ENCODE peak calls at places on chromosomes 3 and 15, in five cellular contexts. One of them, this sample, is unnamed.

GRCh38 chr3:45819543-45819942 is 22.4 kb downstream of the LZTFL1 start:
- DNase-seq in H1: no peak
- DNase-seq in GM12878: no peak
- DNase-seq in HepG2: no peak
- DNase-seq in K562: no peak
- DNase-seq in this sample: no peak

GRCh38 chr3:100697723-100698285 is 11.5 kb upstream of the TFG start:
- DNase-seq in H1: no peak
- DNase-seq in GM12878: no peak
- DNase-seq in HepG2: no peak
- DNase-seq in K562: no peak
- DNase-seq in this sample: no peak

GRCh38 chr3:5021571-5022092 is 42.4 kb downstream of the BHLHE40 start:
- DNase-seq in H1: no peak
- DNase-seq in GM12878: no peak
- DNase-seq in HepG2: peak; percentile 25
- DNase-seq in K562: no peak
- DNase-seq in this sample: peak; percentile 80

GRCh38 chr15:69160141-69160975 is at the start of gene GLCE:
- DNase-seq in H1: peak; percentile 98
- DNase-seq in GM12878: peak; percentile 86
- DNase-seq in HepG2: peak; percentile 90
- DNase-seq in K562: peak; percentile 99
- DNase-seq in this sample: peak; percentile 96

GRCh38 chr3:50337175-50337861 is 3.3 kb downstream of the RASSF1 start:
- DNase-seq in H1: peak; percentile 99
- DNase-seq in GM12878: peak; percentile 96
- DNase-seq in HepG2: peak; percentile 98
- DNase-seq in K562: peak; percentile 92
- DNase-seq in this sample: peak; percentile 97

GRCh38 chr3:149473314-149473990 is 1.0 kb upstream of the TM4SF4 start:
- DNase-seq in H1: no peak
- DNase-seq in GM12878: no peak
- DNase-seq in HepG2: no peak
- DNase-seq in K562: no peak
- DNase-seq in this sample: peak; percentile 19

GRCh38 chr3:126431103-126431534 is 36.4 kb downstream of the CFAP100 start:
- DNase-seq in H1: no peak
- DNase-seq in GM12878: peak; percentile 59
- DNase-seq in HepG2: no peak
- DNase-seq in K562: no peak
- DNase-seq in this sample: no peak

GRCh38 chr3:73512095-73512494 is 112.6 kb downstream of the PDZRN3 start:
- DNase-seq in H1: no peak
- DNase-seq in GM12878: no peak
- DNase-seq in HepG2: no peak
- DNase-seq in K562: no peak
- DNase-seq in this sample: no peak

GRCh38 chr3:194536883-194537637 is 50.3 kb upstream of the ATP13A3 start:
- DNase-seq in H1: no peak
- DNase-seq in GM12878: no peak
- DNase-seq in HepG2: peak; percentile 70
- DNase-seq in K562: no peak
- DNase-seq in this sample: no peak

GRCh38 chr3:108159128-108159527 is 63.1 kb downstream of the IFT57 start:
- DNase-seq in H1: no peak
- DNase-seq in GM12878: no peak
- DNase-seq in HepG2: no peak
- DNase-seq in K562: no peak
- DNase-seq in this sample: no peak

GRCh38 chr15:68415501-68416157 is 16.3 kb downstream of the ITGA11 start:
- DNase-seq in H1: peak; percentile 32
- DNase-seq in GM12878: no peak
- DNase-seq in HepG2: no peak
- DNase-seq in K562: peak; percentile 51
- DNase-seq in this sample: no peak

GRCh38 chr3:146517684-146518435 is 26.5 kb downstream of the PLSCR1 start:
- DNase-seq in H1: no peak
- DNase-seq in GM12878: no peak
- DNase-seq in HepG2: no peak
- DNase-seq in K562: no peak
- DNase-seq in this sample: no peak

GRCh38 chr3:152046280-152046679 is 172.8 kb downstream of the SUCNR1 start:
- DNase-seq in H1: no peak
- DNase-seq in GM12878: no peak
- DNase-seq in HepG2: no peak
- DNase-seq in K562: no peak
- DNase-seq in this sample: no peak

GRCh38 chr15:34644061-34644460 is 60.6 kb upstream of the GOLGA8B start:
- DNase-seq in H1: no peak
- DNase-seq in GM12878: no peak
- DNase-seq in HepG2: no peak
- DNase-seq in K562: no peak
- DNase-seq in this sample: no peak

GRCh38 chr3:106827515-106828213 is 549.6 kb upstream of the CCDC54 start:
- DNase-seq in H1: no peak
- DNase-seq in GM12878: no peak
- DNase-seq in HepG2: no peak
- DNase-seq in K562: no peak
- DNase-seq in this sample: no peak

GRCh38 chr15:69021895-69022294 is 7.4 kb downstream of the NOX5 start:
- DNase-seq in H1: no peak
- DNase-seq in GM12878: no peak
- DNase-seq in HepG2: no peak
- DNase-seq in K562: no peak
- DNase-seq in this sample: no peak

GRCh38 chr15:93001156-93001555 is 87.9 kb downstream of the RGMA start:
- DNase-seq in H1: no peak
- DNase-seq in GM12878: no peak
- DNase-seq in HepG2: no peak
- DNase-seq in K562: no peak
- DNase-seq in this sample: no peak

GRCh38 chr15:93001881-93002280 is 87.1 kb downstream of the RGMA start:
- DNase-seq in H1: no peak
- DNase-seq in GM12878: no peak
- DNase-seq in HepG2: no peak
- DNase-seq in K562: no peak
- DNase-seq in this sample: no peak

GRCh38 chr15:93007994-93008393 is 81.0 kb downstream of the RGMA start:
- DNase-seq in H1: no peak
- DNase-seq in GM12878: no peak
- DNase-seq in HepG2: no peak
- DNase-seq in K562: no peak
- DNase-seq in this sample: no peak

DNA sequence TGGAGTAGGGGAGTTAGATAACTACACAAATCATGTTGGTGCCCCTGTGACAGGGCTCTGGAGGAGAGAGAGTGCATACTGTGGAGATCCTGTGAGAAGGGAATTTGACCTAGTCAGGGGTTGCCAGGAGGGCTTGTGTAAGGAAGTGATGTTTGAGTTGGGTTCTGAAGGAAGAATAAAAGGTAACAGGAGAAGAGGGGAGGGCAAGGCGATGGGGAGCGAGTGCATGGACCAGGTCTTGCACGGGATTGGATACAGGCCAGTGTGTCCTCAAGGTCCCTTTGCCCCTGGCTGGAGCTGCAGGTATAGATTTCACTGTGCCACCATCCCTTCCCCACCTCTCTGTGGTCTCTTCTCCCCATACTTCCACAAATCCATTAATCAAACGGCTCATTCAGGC is 83.9 kb downstream of the RGMA start:
- DNase-seq in H1: no peak
- DNase-seq in GM12878: no peak
- DNase-seq in HepG2: no peak
- DNase-seq in K562: no peak
- DNase-seq in this sample: no peak
- TF ChIP-seq SRF in H1: no peak
- TF ChIP-seq SRF in GM12878: no peak
- TF ChIP-seq SRF in HepG2: no peak
- TF ChIP-seq SRF in K562: no peak
- TF ChIP-seq SRF in this sample: no peak

DNA sequence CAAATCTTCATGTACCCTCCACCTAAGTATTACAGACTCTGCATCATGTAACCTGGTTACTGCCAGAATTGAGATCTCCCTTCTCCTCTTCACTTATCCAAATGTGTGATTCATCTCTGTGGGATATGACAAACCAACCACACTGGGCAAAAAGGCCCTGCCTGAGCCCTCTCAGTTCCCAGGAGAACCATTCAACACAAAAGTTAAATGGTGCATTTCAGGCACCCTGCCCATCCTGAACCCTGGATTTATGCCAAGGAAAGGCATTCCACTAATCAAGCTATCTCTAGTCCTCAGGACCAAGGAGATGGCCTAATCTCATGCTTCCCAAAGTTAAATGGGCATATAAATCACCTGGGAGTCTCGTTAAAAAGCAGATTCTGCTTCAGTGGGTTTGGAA is 108.5 kb downstream of the TNIK start:
- DNase-seq in H1: no peak
- DNase-seq in GM12878: no peak
- DNase-seq in HepG2: no peak
- DNase-seq in K562: no peak
- DNase-seq in this sample: peak; percentile 77
- TF ChIP-seq SRF in H1: no peak
- TF ChIP-seq SRF in GM12878: no peak
- TF ChIP-seq SRF in HepG2: no peak
- TF ChIP-seq SRF in K562: no peak
- TF ChIP-seq SRF in this sample: no peak

GRCh38 chr3:64687381-64687780 is 419 bp downstream of the ADAMTS9 start:
- DNase-seq in H1: peak; percentile 81
- DNase-seq in GM12878: no peak
- DNase-seq in HepG2: no peak
- DNase-seq in K562: no peak
- DNase-seq in this sample: no peak
- TF ChIP-seq SRF in H1: no peak
- TF ChIP-seq SRF in GM12878: no peak
- TF ChIP-seq SRF in HepG2: no peak
- TF ChIP-seq SRF in K562: no peak
- TF ChIP-seq SRF in this sample: no peak

GRCh38 chr3:185954366-185954723 is 16.5 kb upstream of the TRA2B start:
- DNase-seq in H1: no peak
- DNase-seq in GM12878: no peak
- DNase-seq in HepG2: peak; percentile 36
- DNase-seq in K562: no peak
- DNase-seq in this sample: no peak

GRCh38 chr3:185960518-185961288 is 22.9 kb upstream of the TRA2B start:
- DNase-seq in H1: no peak
- DNase-seq in GM12878: no peak
- DNase-seq in HepG2: peak; percentile 82
- DNase-seq in K562: no peak
- DNase-seq in this sample: no peak

GRCh38 chr3:185959609-185960517 is 22.0 kb upstream of the TRA2B start:
- DNase-seq in H1: no peak
- DNase-seq in GM12878: no peak
- DNase-seq in HepG2: peak; percentile 88
- DNase-seq in K562: peak; percentile 37
- DNase-seq in this sample: no peak

GRCh38 chr3:185961675-185962232 is 23.9 kb upstream of the TRA2B start:
- DNase-seq in H1: no peak
- DNase-seq in GM12878: no peak
- DNase-seq in HepG2: no peak
- DNase-seq in K562: no peak
- DNase-seq in this sample: no peak

DNA sequence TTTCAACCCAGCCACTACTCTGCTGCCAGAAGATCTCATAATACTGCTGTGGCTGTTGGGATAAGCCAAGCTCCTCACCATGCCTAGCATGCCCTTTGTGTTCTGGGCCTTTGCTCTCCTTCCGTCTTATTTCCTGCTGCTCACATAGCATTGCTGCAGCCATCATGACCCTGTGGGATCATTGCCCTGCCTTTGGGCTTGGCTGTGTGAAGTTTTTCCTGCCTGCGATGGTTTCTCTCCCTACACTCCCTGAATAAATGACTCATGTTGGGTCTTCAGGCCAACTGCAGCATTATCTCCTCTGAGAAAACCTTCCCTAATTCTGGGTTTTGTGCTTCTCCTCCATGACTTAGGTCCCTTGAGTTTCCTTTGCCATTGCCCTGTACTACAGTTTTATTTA is 20.8 kb upstream of the TRA2B start:
- DNase-seq in H1: no peak
- DNase-seq in GM12878: no peak
- DNase-seq in HepG2: no peak
- DNase-seq in K562: no peak
- DNase-seq in this sample: no peak
- TF ChIP-seq SRF in H1: no peak
- TF ChIP-seq SRF in GM12878: no peak
- TF ChIP-seq SRF in HepG2: no peak
- TF ChIP-seq SRF in K562: no peak
- TF ChIP-seq SRF in this sample: no peak

GRCh38 chr3:31142543-31142942 is 248.1 kb upstream of the GADL1 start:
- DNase-seq in H1: no peak
- DNase-seq in GM12878: no peak
- DNase-seq in HepG2: no peak
- DNase-seq in K562: no peak
- DNase-seq in this sample: no peak

GRCh38 chr3:31145062-31145461 is 250.6 kb upstream of the GADL1 start:
- DNase-seq in H1: no peak
- DNase-seq in GM12878: no peak
- DNase-seq in HepG2: no peak
- DNase-seq in K562: no peak
- DNase-seq in this sample: no peak

GRCh38 chr3:31142139-31142538 is 247.7 kb upstream of the GADL1 start:
- DNase-seq in H1: no peak
- DNase-seq in GM12878: no peak
- DNase-seq in HepG2: no peak
- DNase-seq in K562: no peak
- DNase-seq in this sample: no peak

DNA sequence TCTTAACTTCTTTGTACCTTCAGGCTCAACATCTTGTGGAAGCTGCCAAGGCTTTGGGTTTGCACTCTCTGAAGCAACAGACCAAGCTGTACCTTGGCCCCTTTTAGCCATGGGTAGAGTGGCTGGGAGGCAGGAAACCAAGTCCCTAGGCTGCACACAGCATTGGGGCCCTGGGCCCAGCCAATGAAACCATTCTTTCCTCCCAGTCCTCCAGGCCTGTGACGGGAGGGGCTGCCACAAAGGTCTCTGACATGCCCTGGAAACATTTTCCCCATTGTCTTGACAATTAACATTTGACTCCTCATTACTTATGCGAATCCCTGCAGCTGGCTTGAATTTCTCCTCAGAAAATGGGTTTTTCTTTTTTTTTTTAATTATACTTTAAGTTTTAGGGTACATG is 253.1 kb upstream of the GADL1 start:
- DNase-seq in H1: no peak
- DNase-seq in GM12878: no peak
- DNase-seq in HepG2: no peak
- DNase-seq in K562: no peak
- DNase-seq in this sample: no peak
- TF ChIP-seq SRF in H1: no peak
- TF ChIP-seq SRF in GM12878: no peak
- TF ChIP-seq SRF in HepG2: no peak
- TF ChIP-seq SRF in K562: no peak
- TF ChIP-seq SRF in this sample: no peak

This sample was measured in HCT116.